ENCODE peak calls at places on chromosomes 12 and 14, in four cellular contexts. N is gastroesophageal sphincter; F is activated CD4-positive, alpha-beta T cell treated with anti-CD3 and anti-CD28 coated beads for 36 hours; E is CD8-positive, alpha-beta T cell. T is an unnamed sample.

GRCh38 chr12:58032156-58032555 is 90.8 kb downstream of the ATP23 start:
- ATAC-seq in N (no peak), F (no peak), E (no peak), T (no peak)

GRCh38 chr12:77243345-77243744 is 178.0 kb upstream of the E2F7 start:
- ATAC-seq in N (no peak), F (no peak), E (no peak), T (no peak)

GRCh38 chr14:75155159-75155558 is 21.3 kb downstream of the TMED10 start:
- ATAC-seq in N (no peak), F (peak; percentile 13), E (no peak), T (peak; percentile 61)

GRCh38 chr12:106585862-106586534 is 3.2 kb downstream of the RFX4 start:
- ATAC-seq in N (no peak), F (no peak), E (no peak), T (no peak)

GRCh38 chr12:19093218-19093617 is 36.3 kb upstream of the PLEKHA5 start:
- ATAC-seq in N (no peak), F (no peak), E (no peak), T (no peak)

GRCh38 chr12:2076728-2077127 is 23.9 kb downstream of the CACNA1C start:
- ATAC-seq in N (no peak), F (no peak), E (no peak), T (no peak)

GRCh38 chr12:47361389-47362031 is 281.8 kb upstream of the AMIGO2 start:
- ATAC-seq in N (no peak), F (peak; percentile 82), E (peak; percentile 42), T (peak; percentile 87)

GRCh38 chr12:131927110-131928079 is 1.7 kb upstream of the PUS1 start:
- ATAC-seq in N (no peak), F (no peak), E (no peak), T (no peak)

GRCh38 chr14:94797887-94798286 is 28.0 kb upstream of the GSC start:
- ATAC-seq in N (no peak), F (no peak), E (no peak), T (no peak)

GRCh38 chr14:55730602-55731001 is 150.6 kb downstream of the KTN1 start:
- ATAC-seq in N (no peak), F (no peak), E (no peak), T (no peak)

GRCh38 chr12:14913381-14913781 is 25.0 kb downstream of the ERP27 start:
- ATAC-seq in N (peak; percentile 36), F (no peak), E (no peak), T (no peak)

GRCh38 chr12:24768415-24768814 is 180.5 kb downstream of the BCAT1 start:
- ATAC-seq in N (no peak), F (no peak), E (no peak), T (no peak)

GRCh38 chr12:104012331-104012730 is 37.7 kb downstream of the GLT8D2 start:
- ATAC-seq in N (no peak), F (no peak), E (no peak), T (no peak)

GRCh38 chr14:75742867-75743266 is 81.8 kb downstream of the TTLL5 start:
- ATAC-seq in N (no peak), F (no peak), E (no peak), T (no peak)

GRCh38 chr12:44703311-44703910 is 172.7 kb downstream of the NELL2 start:
- ATAC-seq in N (no peak), F (no peak), E (no peak), T (no peak)

GRCh38 chr14:74516451-74517155 is 23.0 kb downstream of the ISCA2 start:
- ATAC-seq in N (no peak), F (no peak), E (no peak), T (no peak)

GRCh38 chr12:38350342-38351181 is 34.0 kb downstream of the ALG10B start:
- ATAC-seq in N (no peak), F (peak; percentile 68), E (no peak), T (peak; percentile 39)

GRCh38 chr12:13052414-13052813 is 8.2 kb downstream of the FAM234B start:
- ATAC-seq in N (no peak), F (peak; percentile 97), E (no peak), T (peak; percentile 98)

GRCh38 chr14:72708708-72709475 is 185.0 kb downstream of the DPF3 start:
- ATAC-seq in N (no peak), F (peak; percentile 42), E (no peak), T (peak; percentile 49)

GRCh38 chr12:51972424-51972812 is 20.9 kb downstream of the ACVR1B start:
- ATAC-seq in N (no peak), F (no peak), E (no peak), T (no peak)

GRCh38 chr14:84312551-84312950 is 1217.4 kb upstream of the FLRT2 start:
- ATAC-seq in N (no peak), F (no peak), E (no peak), T (no peak)

GRCh38 chr12:99910342-99910741 is 74.4 kb downstream of the ANKS1B start:
- ATAC-seq in N (no peak), F (no peak), E (no peak), T (no peak)

GRCh38 chr14:22052795-22053194 is 379.2 kb upstream of the OR4E1 start:
- ATAC-seq in N (no peak), F (peak; percentile 93), E (peak; percentile 81), T (peak; percentile 73)

GRCh38 chr14:45095143-45095542 is 11.2 kb downstream of the PRPF39 start:
- ATAC-seq in N (no peak), F (peak; percentile 93), E (no peak), T (peak; percentile 99)

GRCh38 chr14:55228261-55228660 is 36.9 kb upstream of the DLGAP5 start:
- ATAC-seq in N (no peak), F (no peak), E (no peak), T (no peak)

GRCh38 chr14:33596211-33597080 is 354.4 kb downstream of the EGLN3 start:
- ATAC-seq in N (no peak), F (no peak), E (no peak), T (no peak)